ENCODE peak calls at places on chromosomes 12 and 14, in nine cellular contexts. U, N, J, G, V, P, E, L and O are unnamed samples.

GRCh38 chr14:65131176-65131765 is 29.0 kb upstream of the MAX start:
- DNase-seq in E (no peak), V (no peak), P (no peak), L (no peak), G (peak), J (no peak), U (no peak), N (no peak), O (no peak)

GRCh38 chr14:74528406-74528805 is 34.8 kb downstream of the ISCA2 start:
- DNase-seq in L (no peak), J (no peak), V (no peak), E (peak), P (no peak), U (no peak), G (no peak), N (no peak), O (no peak)

GRCh38 chr12:14655284-14655683 is 41.1 kb downstream of the GUCY2C start:
- DNase-seq in P (no peak), V (no peak), G (no peak), L (no peak), J (no peak), U (no peak), E (no peak), N (no peak), O (no peak)

GRCh38 chr12:1083086-1083887 is 92.3 kb downstream of the ERC1 start:
- DNase-seq in E (no peak), P (peak), G (peak), N (no peak), U (no peak), L (no peak), J (no peak), V (no peak), O (no peak)

GRCh38 chr14:104285483-104285790 is 147.1 kb downstream of the KIF26A start:
- DNase-seq in V (no peak), G (no peak), U (no peak), P (no peak), E (no peak), J (no peak), N (no peak), L (no peak), O (no peak)

GRCh38 chr14:34347683-34348082 is 114.4 kb downstream of the SPTSSA start:
- DNase-seq in J (no peak), U (peak), V (no peak), L (no peak), G (no peak), E (no peak), N (no peak), P (no peak), O (no peak)

GRCh38 chr14:79246200-79246599 is 965.1 kb downstream of the DIO2 start:
- DNase-seq in G (no peak), E (no peak), J (no peak), V (no peak), U (no peak), P (no peak), L (no peak), N (no peak), O (no peak)

GRCh38 chr12:107660230-107660629 is 25.4 kb upstream of the PWP1 start:
- DNase-seq in G (no peak), N (peak), E (no peak), U (no peak), L (no peak), J (no peak), P (no peak), V (no peak), O (no peak)

GRCh38 chr12:103540319-103540718 is 44.6 kb upstream of the C12orf42 start:
- DNase-seq in L (no peak), G (no peak), U (no peak), E (no peak), J (no peak), V (no peak), N (no peak), P (no peak), O (no peak)

GRCh38 chr12:93128332-93128707 is 199.2 kb upstream of the EEA1 start:
- DNase-seq in J (no peak), L (no peak), E (no peak), N (no peak), V (no peak), G (no peak), U (no peak), P (no peak), O (no peak)

GRCh38 chr14:61462566-61463195 is 141.3 kb downstream of the PRKCH start:
- DNase-seq in V (no peak), P (no peak), N (peak), L (no peak), U (no peak), G (peak), E (peak), J (no peak), O (no peak)

GRCh38 chr14:103854017-103854808 is 6.8 kb upstream of the PPP1R13B start:
- DNase-seq in E (no peak), G (no peak), P (no peak), V (no peak), U (no peak), J (no peak), N (no peak), L (peak), O (no peak)

GRCh38 chr14:24179961-24180726 is 8.3 kb downstream of the REC8 start:
- DNase-seq in N (no peak), P (no peak), J (no peak), E (no peak), G (peak), V (no peak), L (no peak), U (no peak), O (no peak)

GRCh38 chr14:39376671-39377403 is 55.4 kb downstream of the FBXO33 start:
- DNase-seq in G (no peak), E (no peak), N (no peak), U (no peak), J (no peak), V (no peak), L (no peak), P (no peak), O (no peak)

GRCh38 chr12:122851820-122852219 is 16.6 kb downstream of the HIP1R start:
- DNase-seq in E (no peak), P (no peak), V (no peak), L (no peak), G (peak), J (no peak), N (no peak), U (no peak), O (no peak)

GRCh38 chr14:83826838-83827237 is 1703.1 kb upstream of the FLRT2 start:
- DNase-seq in G (peak), J (no peak), E (no peak), P (no peak), N (no peak), V (no peak), L (no peak), U (no peak), O (no peak)

GRCh38 chr14:95533822-95534221 is 1.0 kb upstream of the GLRX5 start:
- DNase-seq in E (no peak), J (no peak), P (no peak), L (no peak), N (no peak), U (peak), V (no peak), G (no peak), O (no peak)

GRCh38 chr14:53450871-53451270 is 297.7 kb upstream of the DDHD1 start:
- DNase-seq in N (no peak), U (no peak), E (no peak), P (no peak), G (peak), V (no peak), L (no peak), J (no peak), O (no peak)

GRCh38 chr14:77342726-77343397 is 22.0 kb downstream of the GSTZ1 start:
- DNase-seq in P (no peak), U (no peak), G (no peak), J (no peak), N (peak), E (peak), L (no peak), V (no peak), O (no peak)

GRCh38 chr14:103846569-103847438 is 571 bp downstream of the PPP1R13B start:
- DNase-seq in L (peak), G (no peak), U (peak), N (no peak), J (no peak), E (peak), P (peak), V (peak), O (no peak)

GRCh38 chr14:77250927-77251326 is 20.1 kb downstream of the NGB start:
- DNase-seq in P (no peak), V (no peak), G (no peak), E (no peak), U (no peak), J (no peak), N (no peak), L (no peak), O (no peak)

GRCh38 chr14:38554046-38554445 is 298.2 kb upstream of the CLEC14A start:
- DNase-seq in U (no peak), J (no peak), G (no peak), V (no peak), L (no peak), E (no peak), N (no peak), P (no peak), O (no peak)

GRCh38 chr12:103745962-103746361 is 95.1 kb downstream of the NT5DC3 start:
- DNase-seq in V (no peak), G (no peak), P (peak), N (no peak), E (peak), L (no peak), U (no peak), J (no peak), O (no peak)

GRCh38 chr14:65594153-65594881 is 181.8 kb downstream of the FUT8 start:
- DNase-seq in U (no peak), L (no peak), N (no peak), V (peak), J (no peak), G (no peak), E (peak), P (peak), O (no peak)

GRCh38 chr14:61063461-61063860 is 82.4 kb downstream of the SLC38A6 start:
- DNase-seq in N (no peak), E (no peak), G (no peak), U (no peak), V (no peak), L (no peak), J (no peak), P (no peak), O (no peak)

GRCh38 chr14:101879212-101880015 is 85.0 kb upstream of the DYNC1H1 start:
- DNase-seq in N (no peak), G (no peak), P (no peak), U (no peak), J (no peak), E (no peak), L (no peak), V (no peak), O (no peak)

GRCh38 chr12:88371416-88372183 is 208.7 kb downstream of the KITLG start:
- DNase-seq in V (no peak), U (no peak), E (no peak), N (no peak), G (peak), J (no peak), L (no peak), P (no peak), O (no peak)

GRCh38 chr14:26730929-26731618 is 133.2 kb upstream of the NOVA1 start:
- DNase-seq in N (peak), P (peak), V (peak), E (peak), U (no peak), L (no peak), J (no peak), G (no peak), O (no peak)

GRCh38 chr12:1607940-1608782 is 13.8 kb upstream of the FBXL14 start:
- DNase-seq in U (no peak), P (peak), G (no peak), J (no peak), L (no peak), E (no peak), N (no peak), V (no peak), O (no peak)

GRCh38 chr14:56172074-56172473 is 53.9 kb downstream of the PELI2 start:
- DNase-seq in V (no peak), E (no peak), G (no peak), U (no peak), L (no peak), J (no peak), P (no peak), N (no peak), O (no peak)

GRCh38 chr12:102059343-102059742 is 2.4 kb downstream of the WASHC3 start:
- DNase-seq in V (no peak), U (peak), G (no peak), P (no peak), J (no peak), N (peak), E (no peak), L (no peak), O (no peak)

GRCh38 chr14:89336338-89336737 is 80.7 kb downstream of the FOXN3 start:
- DNase-seq in E (no peak), V (no peak), U (no peak), P (no peak), G (no peak), J (no peak), N (no peak), L (no peak), O (no peak)

DNA sequence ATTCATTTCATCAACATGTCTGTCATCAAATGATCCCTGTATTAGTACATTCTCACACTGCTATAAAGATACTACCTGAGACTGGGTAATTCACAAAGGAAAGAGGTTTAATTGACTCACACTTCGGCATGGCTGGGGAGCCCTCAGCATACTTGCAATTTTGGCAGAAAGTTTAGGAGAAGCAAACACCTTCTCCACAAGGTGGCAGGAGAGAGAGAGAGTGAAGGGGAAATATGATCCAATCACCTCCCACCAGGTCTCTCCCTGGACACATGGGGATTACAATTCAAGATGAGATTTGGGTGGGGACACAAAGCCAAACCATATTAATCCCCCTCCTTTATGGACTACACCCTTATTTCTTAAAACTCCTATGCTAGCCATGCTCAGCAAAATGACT is 932.2 kb downstream of the FLRT2 start:
- DNase-seq in J (no peak), G (peak), E (no peak), U (no peak), N (no peak), P (peak), V (no peak), L (no peak), O (no peak)
- TF ChIP-seq CTCF in J (peak), G (peak), E (peak), U (no peak), N (no peak), P (peak), V (peak), L (peak), O (no peak)

DNA sequence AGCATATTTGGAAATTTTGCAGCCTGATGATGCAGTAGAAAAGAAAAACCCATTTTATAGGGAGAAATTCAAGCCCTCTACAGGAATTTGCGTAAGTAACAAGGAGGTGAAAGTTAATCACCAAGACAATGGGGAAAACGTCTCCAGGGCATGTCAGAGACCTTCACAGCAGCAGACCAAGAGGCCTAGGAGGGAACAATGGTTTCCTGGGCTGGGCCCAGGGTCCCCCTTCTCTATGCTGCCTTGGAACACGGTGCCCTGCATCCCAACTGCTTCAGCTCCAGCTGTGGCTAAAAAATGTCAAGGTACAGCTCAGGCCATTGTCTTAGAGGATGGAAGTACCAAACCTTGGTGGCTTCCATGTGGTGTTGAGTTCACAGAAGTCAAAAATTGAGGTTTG is 6.5 kb upstream of the KRT6C start:
- DNase-seq in U (no peak), P (no peak), G (no peak), V (no peak), E (no peak), L (no peak), J (no peak), N (no peak), O (no peak)
- TF ChIP-seq CTCF in U (no peak), P (no peak), G (no peak), V (no peak), E (no peak), L (no peak), J (no peak), N (no peak), O (no peak)

GRCh38 chr14:22039938-22040780 is 366.5 kb upstream of the OR4E1 start:
- DNase-seq in V (no peak), G (no peak), U (no peak), L (no peak), J (no peak), P (no peak), N (no peak), E (no peak), O (no peak)
- TF ChIP-seq CTCF in V (peak), G (peak), U (peak), L (peak), J (peak), P (peak), N (peak), E (peak), O (no peak)

GRCh38 chr12:26524862-26525465 is 308.0 kb downstream of the ITPR2 start:
- DNase-seq in U (peak), V (no peak), E (peak), N (peak), P (no peak), J (no peak), G (peak), L (no peak), O (no peak)
- TF ChIP-seq CTCF in U (peak), V (peak), E (peak), N (peak), P (peak), J (peak), G (peak), L (peak), O (no peak)

GRCh38 chr12:116266220-116266619 is 11.3 kb downstream of the MED13L start:
- DNase-seq in U (no peak), N (no peak), L (no peak), G (no peak), V (no peak), P (no peak), E (no peak), J (no peak), O (no peak)
- TF ChIP-seq CTCF in U (no peak), N (peak), L (peak), G (peak), V (no peak), P (peak), E (peak), J (no peak), O (no peak)

DNA sequence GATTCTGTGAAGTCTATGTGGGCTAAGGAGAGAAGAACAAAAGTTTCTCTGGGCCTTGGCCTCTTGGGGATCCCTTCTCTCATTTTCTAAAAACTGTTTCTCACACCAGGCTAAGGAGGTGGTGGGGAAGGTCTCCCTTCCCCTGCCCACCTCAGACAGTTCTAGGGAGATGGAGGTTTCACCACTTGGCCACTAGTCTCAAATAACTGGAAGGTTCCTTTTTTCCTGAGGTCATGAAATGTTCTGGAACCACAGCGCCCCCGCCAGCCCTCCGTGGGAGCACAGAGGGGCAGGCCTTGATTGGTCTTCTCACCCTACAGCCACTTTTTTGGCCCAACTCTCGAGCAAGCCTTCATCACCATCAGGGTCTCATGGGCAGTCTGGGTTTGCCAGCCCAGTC is 12.6 kb downstream of the C12orf43 start:
- DNase-seq in J (no peak), P (peak), E (peak), N (no peak), G (no peak), L (no peak), U (no peak), V (no peak), O (no peak)
- TF ChIP-seq CTCF in J (peak), P (peak), E (peak), N (peak), G (peak), L (peak), U (no peak), V (peak), O (no peak)

DNA sequence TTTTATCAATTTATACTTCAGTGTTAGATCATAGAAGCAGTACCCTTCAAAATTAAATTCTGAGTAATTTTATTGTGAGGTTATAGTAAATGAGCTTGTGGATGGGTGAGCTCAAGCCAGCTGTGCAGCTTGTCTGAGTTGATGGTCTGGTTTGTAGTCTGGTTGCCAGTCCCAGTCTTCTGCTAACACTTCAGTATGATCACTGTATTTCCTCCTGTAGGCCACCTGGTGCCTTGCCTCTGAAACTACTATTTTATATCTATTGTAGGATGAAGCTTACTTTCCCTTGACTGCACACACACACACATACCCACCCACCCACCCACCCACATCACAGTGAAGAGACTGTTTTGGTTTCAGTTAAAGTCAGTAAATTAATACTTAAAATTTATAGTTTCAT is 496.4 kb downstream of the PCNX1 start:
- DNase-seq in J (no peak), P (no peak), E (no peak), V (no peak), N (no peak), L (no peak), U (peak), G (peak), O (no peak)
- TF ChIP-seq CTCF in J (peak), P (peak), E (no peak), V (peak), N (no peak), L (peak), U (peak), G (peak), O (no peak)

GRCh38 chr12:96335270-96335669 is 65.0 kb downstream of the CDK17 start:
- DNase-seq in E (no peak), N (no peak), V (no peak), G (no peak), J (no peak), L (no peak), P (no peak), U (peak), O (no peak)
- TF ChIP-seq CTCF in E (no peak), N (no peak), V (no peak), G (no peak), J (no peak), L (no peak), P (no peak), U (no peak), O (no peak)